ENCODE peak calls at places on chromosome 6, in five cellular contexts. G, W, X, T and A are unnamed samples. For H3K27me3, the result is how much of the 10 kb centered on the place peaks cover.

GRCh38 chr6:112311950-112312547 is 35.1 kb upstream of the RFPL4B start:
- DNase-seq in G (peak), W (peak), X (peak), T (no peak), A (peak)

GRCh38 chr6:167904791-167905190 is 78.1 kb downstream of the AFDN start:
- DNase-seq in G (peak), W (no peak), X (no peak), T (no peak), A (no peak)

GRCh38 chr6:137033828-137034227 is 10.9 kb downstream of the IL20RA start:
- DNase-seq in G (no peak), W (no peak), X (peak), T (no peak), A (no peak)

GRCh38 chr6:132598473-132598872 is 8.9 kb upstream of the TAAR5 start:
- DNase-seq in G (peak), W (peak), X (no peak), T (no peak), A (peak)

GRCh38 chr6:157823001-157823522 is at the start of gene SNX9:
- DNase-seq in G (peak), W (peak), X (peak), T (peak), A (peak)

GRCh38 chr6:35969676-35970075 is 48.8 kb upstream of the SRPK1 start:
- DNase-seq in G (no peak), W (no peak), X (no peak), T (no peak), A (no peak)

GRCh38 chr6:33830635-33831240 is 26.9 kb upstream of the MLN start:
- DNase-seq in G (no peak), W (no peak), X (no peak), T (no peak), A (no peak)

GRCh38 chr6:34227656-34228421 is 8.8 kb upstream of the HMGA1 start:
- DNase-seq in G (no peak), W (no peak), X (no peak), T (no peak), A (peak)

GRCh38 chr6:17394192-17394611 is 807 bp downstream of the CAP2 start:
- DNase-seq in G (peak), W (peak), X (no peak), T (peak), A (no peak)

GRCh38 chr6:50846109-50846859 is 27.6 kb downstream of the TFAP2B start:
- DNase-seq in G (no peak), W (no peak), X (no peak), T (no peak), A (no peak)

GRCh38 chr6:7254980-7255825 is 57.8 kb downstream of the SSR1 start:
- DNase-seq in G (no peak), W (no peak), X (no peak), T (no peak), A (no peak)

GRCh38 chr6:33904050-33904827 is 100.4 kb upstream of the MLN start:
- DNase-seq in G (no peak), W (no peak), X (peak), T (no peak), A (no peak)

GRCh38 chr6:125099211-125100017 is 54.2 kb upstream of the TPD52L1 start:
- DNase-seq in G (peak), W (peak), X (peak), T (peak), A (peak)

GRCh38 chr6:23308166-23308565 is 738.8 kb downstream of the HDGFL1 start:
- DNase-seq in G (no peak), W (no peak), X (no peak), T (no peak), A (no peak)

GRCh38 chr6:25404693-25405169 is 125.6 kb downstream of the CARMIL1 start:
- DNase-seq in G (no peak), W (no peak), X (peak), T (no peak), A (no peak)

GRCh38 chr6:53651149-53651763 is 14.3 kb downstream of the KLHL31 start:
- DNase-seq in G (peak), W (peak), X (peak), T (peak), A (peak)

GRCh38 chr6:4368649-4369048 is 233.3 kb upstream of the ECI2 start:
- DNase-seq in G (no peak), W (no peak), X (no peak), T (no peak), A (no peak)

GRCh38 chr6:39049575-39050283 is 1.1 kb downstream of the GLP1R start:
- DNase-seq in G (peak), W (no peak), X (no peak), T (no peak), A (peak)

GRCh38 chr6:151412905-151413304 is 21.5 kb upstream of the ZBTB2 start:
- DNase-seq in G (no peak), W (no peak), X (no peak), T (no peak), A (no peak)

GRCh38 chr6:55397986-55398385 is 70.7 kb downstream of the GFRAL start:
- DNase-seq in G (no peak), W (peak), X (no peak), T (no peak), A (no peak)

GRCh38 chr6:147604373-147604772 is 95.9 kb downstream of the SAMD5 start:
- DNase-seq in G (no peak), W (peak), X (no peak), T (no peak), A (no peak)

GRCh38 chr6:102204336-102204735 is 810.8 kb downstream of the GRIK2 start:
- DNase-seq in G (no peak), W (no peak), X (no peak), T (no peak), A (no peak)

GRCh38 chr6:168433898-168434297 is 7.1 kb upstream of the SMOC2 start:
- DNase-seq in G (no peak), W (no peak), X (no peak), T (no peak), A (peak)

GRCh38 chr6:137724495-137725211 is 142.4 kb upstream of the TNFAIP3 start:
- DNase-seq in G (no peak), W (no peak), X (no peak), T (no peak), A (no peak)

GRCh38 chr6:10618409-10618808 is 76.0 kb downstream of the C6orf52 start:
- DNase-seq in G (no peak), W (no peak), X (no peak), T (no peak), A (no peak)

GRCh38 chr6:43496370-43497128 is 13.6 kb downstream of the LRRC73 start:
- DNase-seq in G (peak), W (peak), X (no peak), T (no peak), A (peak)

GRCh38 chr6:98384766-98385165 is 449.6 kb upstream of the POU3F2 start:
- DNase-seq in G (no peak), W (no peak), X (no peak), T (no peak), A (no peak)

GRCh38 chr6:158226655-158227512 is 58.7 kb downstream of the GTF2H5 start:
- DNase-seq in G (peak), W (no peak), X (no peak), T (no peak), A (no peak)

GRCh38 chr6:836276-836853 is 143.4 kb upstream of the EXOC2 start:
- DNase-seq in G (no peak), W (no peak), X (no peak), T (no peak), A (no peak)
- H3K4me3 ChIP-seq in G (no peak), W (no peak), X (no peak), T (no peak), A (no peak)

GRCh38 chr6:1622220-1622841 is 12.6 kb downstream of the FOXC1 start:
- DNase-seq in G (no peak), W (no peak), X (no peak), T (no peak), A (no peak)
- H3K27me3 ChIP-seq in G (half or more), W (half or more), X (under half), T (under half), A (half or more)

GRCh38 chr6:51934098-51934497 is 153.3 kb downstream of the PKHD1 start:
- DNase-seq in G (peak), W (no peak), X (no peak), T (no peak), A (peak)
- H3K4me3 ChIP-seq in G (no peak), W (no peak), X (no peak), T (no peak), A (no peak)

DNA sequence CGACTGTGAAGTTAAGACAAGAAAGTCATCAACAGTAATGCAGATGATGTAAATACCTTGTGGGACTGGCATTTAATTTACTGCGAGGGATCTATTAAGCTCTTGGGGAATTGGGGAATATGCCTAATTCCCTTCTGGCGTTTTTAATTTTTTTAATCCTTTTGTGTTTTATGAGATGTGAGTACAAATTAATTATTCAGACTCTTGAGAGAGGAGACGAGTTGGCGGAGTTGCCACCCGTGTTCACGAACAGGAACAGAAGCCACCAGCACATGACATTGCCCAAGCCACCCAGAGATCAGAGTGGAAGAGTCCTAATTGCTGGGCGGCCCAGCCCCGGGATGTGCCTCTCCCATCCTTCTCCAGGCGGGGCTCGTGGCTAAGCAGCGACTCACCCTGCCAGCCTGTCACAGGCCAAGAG is 518 bp upstream of the CRYBG1 start:
- DNase-seq in G (no peak), W (no peak), X (no peak), T (no peak), A (no peak)
- H3K27me3 ChIP-seq in G (under half), W (under half), X (under half), T (under half), A (under half)

DNA sequence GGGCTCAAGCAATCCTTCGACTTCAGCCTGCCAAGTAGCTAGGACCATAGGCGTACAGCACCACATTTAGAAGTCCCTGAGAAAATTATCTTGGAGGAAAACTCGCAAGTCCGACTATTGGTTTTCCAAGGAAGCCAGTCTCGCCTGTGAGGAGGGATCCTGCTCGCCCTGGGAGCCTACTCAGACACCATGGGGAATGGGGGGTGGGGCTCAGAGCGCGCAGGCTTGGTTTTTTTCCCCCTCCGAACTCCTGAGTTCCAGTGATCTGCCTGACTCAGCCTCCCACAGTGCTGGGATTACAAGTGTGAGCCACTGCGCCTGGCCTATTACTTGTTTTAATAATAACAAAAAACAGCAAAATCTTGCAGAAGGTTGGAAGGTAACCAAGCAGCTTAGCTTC is 153.7 kb downstream of the OR2B2 start:
- DNase-seq in G (peak), W (no peak), X (no peak), T (no peak), A (peak)
- H3K4me3 ChIP-seq in G (peak), W (no peak), X (no peak), T (no peak), A (no peak)

GRCh38 chr6:100461273-100461919 is 3.3 kb downstream of the SIM1 start:
- DNase-seq in G (peak), W (no peak), X (no peak), T (no peak), A (peak)
- H3K27me3 ChIP-seq in G (half or more), W (half or more), X (under half), T (under half), A (half or more)

GRCh38 chr6:41636803-41637178 is 1.5 kb upstream of the MDFI start:
- DNase-seq in G (peak), W (peak), X (no peak), T (peak), A (peak)
- H3K4me3 ChIP-seq in G (peak), W (no peak), X (no peak), T (no peak), A (peak)

GRCh38 chr6:45423111-45423900 is 45.6 kb upstream of the SUPT3H start:
- DNase-seq in G (peak), W (peak), X (peak), T (peak), A (peak)
- H3K27me3 ChIP-seq in G (half or more), W (half or more), X (under half), T (under half), A (half or more)